ENCODE peak calls at places on chromosome 10, in eight cellular contexts. R is stimulated activated CD4-positive, alpha-beta T cell treated with anti-CD3 and anti-CD28 coated beads, TNF-alpha, amount 100 ng/mL, for 48 hours; Q is skeletal muscle cell; V is HuH-7; H is neural progenitor cell; W is body of pancreas; T is MV-4-11; M is osteocyte. I is an unnamed sample.

GRCh38 chr10:23384364-23384763 is 39.8 kb upstream of the C10orf67 start:
- DNase-seq in R (no peak), V (no peak), W (no peak), M (no peak), T (no peak), H (no peak), Q (no peak), I (no peak)

GRCh38 chr10:93871805-93872204 is 22.0 kb upstream of the SLC35G1 start:
- DNase-seq in R (no peak), H (no peak), T (no peak), W (no peak), Q (no peak), V (no peak), M (no peak), I (no peak)

GRCh38 chr10:59706851-59707797 is 2.5 kb downstream of the SLC16A9 start:
- DNase-seq in H (no peak), Q (no peak), R (no peak), V (no peak), T (peak), M (no peak), W (no peak), I (no peak)

GRCh38 chr10:32112055-32112454 is 55.8 kb upstream of the KIF5B start:
- DNase-seq in R (no peak), V (no peak), M (no peak), T (no peak), Q (peak), H (no peak), W (no peak), I (no peak)

GRCh38 chr10:9010093-9010492 is 955.6 kb downstream of the GATA3 start:
- DNase-seq in Q (no peak), W (no peak), M (no peak), R (peak), V (no peak), H (no peak), T (no peak), I (no peak)

GRCh38 chr10:113711142-113711541 is 31.4 kb downstream of the CASP7 start:
- DNase-seq in R (no peak), V (no peak), T (no peak), M (no peak), Q (no peak), H (peak), W (no peak), I (no peak)

GRCh38 chr10:99999319-100000108 is 10.2 kb downstream of the DNMBP start:
- DNase-seq in R (no peak), H (no peak), W (no peak), Q (no peak), V (no peak), T (no peak), M (no peak), I (no peak)

GRCh38 chr10:122441961-122442360 is 12.5 kb upstream of the ARMS2 start:
- DNase-seq in R (no peak), M (no peak), H (no peak), W (no peak), Q (no peak), V (no peak), T (no peak), I (no peak)

GRCh38 chr10:59580257-59580863 is 129.3 kb downstream of the SLC16A9 start:
- DNase-seq in V (peak), H (peak), Q (peak), R (no peak), W (no peak), M (no peak), T (no peak), I (no peak)

GRCh38 chr10:43311794-43312193 is 44.9 kb upstream of the RASGEF1A start:
- DNase-seq in M (no peak), Q (no peak), V (no peak), T (no peak), R (no peak), H (no peak), W (no peak), I (no peak)

GRCh38 chr10:31320179-31320597 is 1.2 kb downstream of the ZEB1 start:
- DNase-seq in T (no peak), R (no peak), V (peak), W (peak), H (peak), M (peak), Q (no peak), I (no peak)

GRCh38 chr10:1033601-1034000 is 7.9 kb upstream of the IDI2 start:
- DNase-seq in Q (no peak), R (no peak), V (no peak), M (no peak), W (no peak), H (no peak), T (no peak), I (no peak)

GRCh38 chr10:60032723-60033122 is 126.4 kb upstream of the CCDC6 start:
- DNase-seq in M (no peak), H (peak), R (peak), W (peak), T (peak), Q (peak), V (peak), I (peak)

GRCh38 chr10:120517196-120517595 is 60.2 kb downstream of the PLPP4 start:
- DNase-seq in Q (no peak), H (no peak), W (no peak), T (no peak), R (no peak), V (no peak), M (no peak), I (no peak)

GRCh38 chr10:72954596-72955569 is at the start of gene PLA2G12B:
- DNase-seq in V (peak), T (no peak), R (no peak), Q (no peak), H (peak), W (no peak), M (no peak), I (no peak)

I was measured in prostate gland.